ENCODE peak calls at places on chromosomes 6 and 20, in nine cellular contexts. N is AG09309, S is RWPE1, X is lower lobe of right lung, F is H9, U is WTC11, H is heart right ventricle, I is bronchial epithelial cell, D is left ventricle myocardium inferior. B is an unnamed sample.
A peak's percentile ranks its signal among the peaks of the same experiment; 100 is the strongest.

GRCh38 chr20:11350126-11351005 is 567.3 kb upstream of the BTBD3 start:
- DNase-seq in N (peak; percentile 46), S (peak; percentile 90), X (no peak), F (no peak), U (no peak), H (no peak), I (peak; percentile 100), D (no peak), B (peak; percentile 38)

GRCh38 chr6:35359744-35360348 is 17.5 kb downstream of the PPARD start:
- DNase-seq in N (peak; percentile 75), S (no peak), X (no peak), F (no peak), U (no peak), H (peak; percentile 38), I (peak; percentile 32), D (peak; percentile 26), B (no peak)

GRCh38 chr6:12415980-12416598 is 125.9 kb downstream of the EDN1 start:
- DNase-seq in N (no peak), S (no peak), X (no peak), F (no peak), U (no peak), H (no peak), I (no peak), D (no peak), B (no peak)

GRCh38 chr6:120211955-120212792 is 862.6 kb upstream of the MAN1A1 start:
- DNase-seq in N (no peak), S (peak; percentile 19), X (no peak), F (no peak), U (no peak), H (no peak), I (peak; percentile 82), D (no peak), B (no peak)

GRCh38 chr6:96381246-96381645 is 140.4 kb upstream of the UFL1 start:
- DNase-seq in N (no peak), S (no peak), X (no peak), F (no peak), U (no peak), H (no peak), I (no peak), D (no peak), B (no peak)

GRCh38 chr20:39081255-39081654 is 119.1 kb downstream of the DHX35 start:
- DNase-seq in N (peak; percentile 32), S (peak; percentile 94), X (peak; percentile 62), F (peak; percentile 77), U (peak; percentile 89), H (peak; percentile 76), I (peak; percentile 65), D (peak; percentile 74), B (peak; percentile 49)

GRCh38 chr6:126633362-126633761 is 293.4 kb downstream of the CENPW start:
- DNase-seq in N (no peak), S (no peak), X (no peak), F (no peak), U (no peak), H (no peak), I (no peak), D (no peak), B (no peak)

GRCh38 chr6:16273266-16273665 is 34.9 kb downstream of the GMPR start:
- DNase-seq in N (no peak), S (no peak), X (no peak), F (no peak), U (no peak), H (no peak), I (no peak), D (no peak), B (no peak)

GRCh38 chr6:30687659-30688431 is 1.4 kb upstream of the PPP1R18 start:
- DNase-seq in N (no peak), S (no peak), X (no peak), F (peak; percentile 53), U (peak; percentile 46), H (peak; percentile 63), I (no peak), D (peak; percentile 56), B (no peak)

GRCh38 chr20:32019156-32019510 is 8.9 kb downstream of the CCM2L start:
- DNase-seq in N (no peak), S (peak; percentile 40), X (peak; percentile 43), F (peak; percentile 84), U (peak; percentile 81), H (no peak), I (no peak), D (no peak), B (no peak)

DNA sequence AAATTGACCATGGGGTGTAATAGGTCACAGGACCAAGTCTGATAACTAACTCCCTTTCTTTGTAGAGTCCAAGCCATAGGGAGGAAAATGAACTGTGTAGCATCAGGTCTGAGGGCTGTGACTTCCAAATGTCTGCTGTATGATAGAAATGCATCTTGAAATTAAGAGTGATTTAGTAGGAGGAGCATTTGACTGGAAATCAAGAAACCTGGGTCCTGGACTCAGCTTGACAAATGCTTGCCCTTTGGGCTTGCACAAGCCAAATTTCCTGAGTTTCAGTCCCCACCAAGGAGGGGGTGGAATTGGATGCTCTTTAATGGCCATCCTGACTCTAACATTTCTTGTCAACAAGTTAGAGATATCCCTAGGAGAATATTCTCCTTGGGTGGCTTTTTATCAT is 187.0 kb downstream of the PDE7B start:
- DNase-seq in N (no peak), S (no peak), X (no peak), F (no peak), U (no peak), H (no peak), I (no peak), D (no peak), B (no peak)
- TF ChIP-seq CTCF in N (no peak), S (no peak), X (no peak), F (no peak), U (no peak), H (no peak), I (no peak), D (no peak), B (no peak)

GRCh38 chr20:5548112-5548511 is 202.1 kb upstream of the SHLD1 start:
- DNase-seq in N (no peak), S (no peak), X (no peak), F (no peak), U (no peak), H (no peak), I (no peak), D (no peak), B (no peak)
- TF ChIP-seq CTCF in N (no peak), S (no peak), X (no peak), F (no peak), U (no peak), H (no peak), I (no peak), D (no peak), B (no peak)

DNA sequence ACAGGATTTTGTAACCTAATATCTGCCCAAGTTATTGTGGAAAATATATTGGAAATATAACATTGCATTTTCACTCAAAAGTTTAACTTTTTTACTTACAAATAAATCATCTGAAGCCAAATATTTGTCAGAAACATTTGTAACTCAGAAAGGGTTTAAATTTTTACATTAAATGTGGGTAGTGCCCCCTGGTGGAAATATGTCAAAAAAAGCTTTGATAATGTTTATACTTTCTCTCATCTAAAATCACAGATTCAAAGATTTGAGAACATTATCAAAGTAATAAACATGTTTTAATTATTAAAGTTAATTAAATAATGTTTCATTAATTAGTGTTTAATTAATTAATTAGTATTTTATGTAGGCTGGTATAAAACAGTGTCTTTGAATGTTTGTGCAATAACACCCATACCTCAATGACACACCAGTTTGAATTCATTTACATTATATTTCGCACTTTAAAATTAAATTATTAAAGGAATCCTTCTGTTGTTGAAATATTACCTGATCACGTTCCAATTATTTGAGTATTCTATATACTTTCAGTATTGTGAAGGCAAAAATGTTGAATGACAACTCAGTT is 320.1 kb upstream of the FKBP1C start:
- DNase-seq in N (no peak), S (no peak), X (no peak), F (no peak), U (no peak), H (no peak), I (peak; percentile 5), D (no peak), B (no peak)
- TF ChIP-seq CTCF in N (no peak), S (peak; percentile 36), X (peak; percentile 42), F (peak; percentile 80), U (peak; percentile 24), H (no peak), I (no peak), D (no peak), B (peak; percentile 10)

GRCh38 chr20:44717986-44718385 is 2.8 kb downstream of the CCN5 start:
- DNase-seq in N (no peak), S (no peak), X (peak; percentile 41), F (peak; percentile 63), U (peak; percentile 68), H (no peak), I (no peak), D (no peak), B (no peak)
- TF ChIP-seq CTCF in N (peak; percentile 39), S (no peak), X (no peak), F (peak; percentile 69), U (peak; percentile 22), H (peak; percentile 28), I (peak; percentile 30), D (peak; percentile 41), B (peak; percentile 22)

DNA sequence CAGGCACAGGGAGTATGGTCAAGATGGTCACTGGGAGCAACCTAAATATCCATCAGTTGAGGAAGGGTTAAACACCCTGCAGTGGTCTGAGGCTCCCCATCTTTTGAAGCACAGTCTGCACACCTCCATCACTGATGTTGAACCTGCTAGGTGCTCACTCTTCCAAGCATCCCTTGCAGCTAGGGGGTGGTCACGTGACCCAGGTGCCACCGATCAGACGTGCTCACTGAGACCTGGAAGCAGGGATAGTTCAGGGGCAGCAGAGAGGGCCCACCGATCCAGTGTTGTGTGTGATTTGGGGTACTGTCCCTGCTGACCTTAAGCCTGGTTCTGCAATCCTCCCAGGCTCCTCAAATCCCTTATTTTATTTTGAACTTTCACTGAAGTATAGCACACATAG is 134.6 kb downstream of the CEBPB start:
- DNase-seq in N (no peak), S (no peak), X (peak; percentile 19), F (no peak), U (no peak), H (no peak), I (no peak), D (no peak), B (no peak)
- TF ChIP-seq CTCF in N (no peak), S (no peak), X (no peak), F (no peak), U (no peak), H (no peak), I (no peak), D (no peak), B (no peak)

B was measured in AG09319.